ENCODE peak calls at places on chromosomes 13 and 19, in nine cellular contexts. Q, S, X, Y, Z, A, F, N and O are unnamed samples.

GRCh38 chr19:55080121-55080914 is 4.6 kb downstream of the EPS8L1 start:
- DNase-seq in Q (peak), X (no peak), Z (no peak), A (no peak), N (peak), F (peak), S (peak), Y (peak), O (peak)

GRCh38 chr13:38602261-38602660 is 84.6 kb upstream of the FREM2 start:
- DNase-seq in F (no peak), A (no peak), Z (no peak), Q (no peak), N (no peak), S (no peak), Y (peak), X (no peak), O (no peak)

GRCh38 chr19:52343548-52343947 is 7.5 kb downstream of the ZNF610 start:
- DNase-seq in Q (peak), A (no peak), Z (peak), X (peak), Y (peak), S (peak), F (peak), N (peak), O (peak)

GRCh38 chr13:111380431-111380830 is 60.0 kb downstream of the TEX29 start:
- DNase-seq in X (no peak), F (no peak), A (no peak), Q (no peak), Z (no peak), S (peak), N (no peak), Y (no peak), O (no peak)

GRCh38 chr19:47796785-47797184 is 7.6 kb downstream of the TPRX1 start:
- DNase-seq in F (no peak), A (no peak), Q (no peak), X (no peak), Y (no peak), S (no peak), Z (no peak), N (no peak), O (no peak)

GRCh38 chr13:21913010-21913409 is 242.1 kb downstream of the FGF9 start:
- DNase-seq in X (no peak), S (no peak), F (no peak), N (peak), A (no peak), Y (no peak), Z (no peak), Q (no peak), O (peak)

GRCh38 chr19:51101171-51101865 is 6.9 kb downstream of the CTU1 start:
- DNase-seq in Y (no peak), X (no peak), S (no peak), Q (no peak), Z (no peak), N (no peak), A (no peak), F (no peak), O (no peak)

GRCh38 chr13:112994781-112995355 is 25.9 kb downstream of the MCF2L start:
- DNase-seq in N (no peak), F (no peak), X (no peak), Y (no peak), Z (no peak), Q (no peak), A (no peak), S (no peak), O (no peak)

GRCh38 chr13:44311011-44311481 is 62.6 kb upstream of the SERP2 start:
- DNase-seq in N (peak), Y (peak), F (no peak), Q (no peak), Z (peak), X (no peak), A (no peak), S (peak), O (no peak)

GRCh38 chr13:93517658-93518057 is 291.1 kb downstream of the GPC6 start:
- DNase-seq in X (no peak), Q (no peak), N (no peak), Y (no peak), S (no peak), F (no peak), A (no peak), Z (no peak), O (no peak)

GRCh38 chr19:45887311-45887710 is 1.4 kb upstream of the IRF2BP1 start:
- DNase-seq in Z (no peak), N (no peak), X (no peak), S (no peak), F (no peak), A (no peak), Y (peak), Q (no peak), O (no peak)

GRCh38 chr19:10214784-10215183 is 16.3 kb downstream of the S1PR2 start:
- DNase-seq in F (no peak), Q (no peak), A (no peak), S (no peak), X (no peak), Z (no peak), N (peak), Y (peak), O (no peak)

GRCh38 chr19:5313307-5313706 is 27.3 kb downstream of the PTPRS start:
- DNase-seq in N (no peak), Q (no peak), S (peak), Z (no peak), F (no peak), Y (no peak), A (no peak), X (no peak), O (no peak)

GRCh38 chr19:50496189-50497029 is 14.6 kb downstream of the JOSD2 start:
- DNase-seq in Z (peak), X (no peak), N (no peak), Q (peak), Y (no peak), F (no peak), A (no peak), S (no peak), O (peak)

GRCh38 chr13:46476174-46476573 is 76.8 kb upstream of the LRCH1 start:
- DNase-seq in Q (no peak), F (no peak), N (no peak), X (no peak), A (no peak), Z (no peak), Y (no peak), S (no peak), O (no peak)

GRCh38 chr13:81487151-81487550 is 1146.2 kb upstream of the SPRY2 start:
- DNase-seq in S (no peak), F (peak), X (no peak), N (no peak), A (no peak), Q (peak), Y (peak), Z (no peak), O (peak)

GRCh38 chr13:107866666-107867623 is 348.4 kb downstream of the LIG4 start:
- DNase-seq in F (no peak), Z (no peak), X (peak), S (no peak), Y (peak), N (peak), Q (peak), A (no peak), O (peak)

GRCh38 chr19:18098891-18099622 is 1.5 kb downstream of the MAST3 start:
- DNase-seq in Q (no peak), Z (no peak), N (no peak), Y (no peak), X (no peak), S (peak), F (no peak), A (no peak), O (peak)

GRCh38 chr19:18099623-18099995 is 2.0 kb downstream of the MAST3 start:
- DNase-seq in F (no peak), S (no peak), A (no peak), Q (no peak), X (no peak), Z (no peak), Y (no peak), N (no peak), O (no peak)

GRCh38 chr19:18097993-18098890 is 664 bp downstream of the MAST3 start:
- DNase-seq in X (no peak), F (no peak), A (no peak), S (no peak), Z (no peak), Y (no peak), N (no peak), Q (no peak), O (no peak)

GRCh38 chr19:18096258-18096657 is 1.3 kb upstream of the MAST3 start:
- DNase-seq in Z (no peak), X (no peak), Q (no peak), S (no peak), N (no peak), F (no peak), A (no peak), Y (no peak), O (no peak)

GRCh38 chr19:18097217-18097992 is at the start of gene MAST3:
- DNase-seq in A (no peak), F (peak), X (peak), Z (peak), Q (peak), Y (peak), S (peak), N (peak), O (peak)
- TF ChIP-seq CTCF in A (no peak), F (no peak), X (no peak), Z (no peak), Q (no peak), Y (no peak), S (no peak), N (no peak), O (no peak)

GRCh38 chr19:21065336-21065735 is 16.7 kb upstream of the ZNF714 start:
- DNase-seq in X (no peak), Y (no peak), F (no peak), Z (no peak), S (no peak), A (no peak), Q (no peak), N (no peak), O (no peak)
- TF ChIP-seq CTCF in X (no peak), Y (no peak), F (no peak), Z (no peak), S (no peak), A (no peak), Q (no peak), N (no peak), O (no peak)

GRCh38 chr13:67438465-67438864 is 208.3 kb upstream of the PCDH9 start:
- DNase-seq in S (no peak), Z (no peak), F (no peak), N (no peak), X (no peak), Y (no peak), A (no peak), Q (no peak), O (no peak)
- TF ChIP-seq CTCF in S (no peak), Z (no peak), F (no peak), N (no peak), X (no peak), Y (no peak), A (no peak), Q (no peak), O (no peak)

GRCh38 chr13:20462533-20462915 is 63.1 kb downstream of the CRYL1 start:
- DNase-seq in Q (no peak), N (no peak), X (no peak), Z (no peak), A (no peak), F (no peak), S (no peak), Y (no peak), O (no peak)

GRCh38 chr13:20461481-20461859 is 64.2 kb downstream of the CRYL1 start:
- DNase-seq in F (no peak), S (no peak), Y (peak), N (peak), A (no peak), Q (no peak), X (no peak), Z (no peak), O (no peak)

GRCh38 chr13:20461860-20462532 is 63.7 kb downstream of the CRYL1 start:
- DNase-seq in Y (peak), X (no peak), A (no peak), F (no peak), S (no peak), N (no peak), Q (no peak), Z (no peak), O (no peak)

GRCh38 chr13:20460744-20461143 is 64.9 kb downstream of the CRYL1 start:
- DNase-seq in Y (no peak), S (no peak), Q (no peak), Z (no peak), A (no peak), F (no peak), N (no peak), X (no peak), O (no peak)

GRCh38 chr13:20462921-20463320 is 62.7 kb downstream of the CRYL1 start:
- DNase-seq in X (no peak), F (no peak), N (no peak), Z (no peak), Y (no peak), S (no peak), Q (no peak), A (no peak), O (no peak)
- TF ChIP-seq CTCF in X (no peak), F (no peak), N (no peak), Z (no peak), Y (no peak), S (no peak), Q (no peak), A (no peak), O (no peak)

GRCh38 chr13:36817996-36818395 is 1.0 kb upstream of the RFXAP start:
- DNase-seq in S (no peak), X (no peak), Y (no peak), Z (no peak), F (no peak), Q (no peak), N (no peak), A (no peak), O (no peak)
- TF ChIP-seq CTCF in S (no peak), X (no peak), Y (no peak), Z (no peak), F (no peak), Q (no peak), N (no peak), A (no peak), O (no peak)

GRCh38 chr19:21046489-21046888 is 26.0 kb downstream of the ZNF430 start:
- DNase-seq in F (no peak), S (no peak), X (no peak), Y (no peak), N (no peak), Z (no peak), A (no peak), Q (no peak), O (no peak)
- TF ChIP-seq CTCF in F (no peak), S (no peak), X (no peak), Y (no peak), N (no peak), Z (no peak), A (no peak), Q (no peak), O (no peak)

DNA sequence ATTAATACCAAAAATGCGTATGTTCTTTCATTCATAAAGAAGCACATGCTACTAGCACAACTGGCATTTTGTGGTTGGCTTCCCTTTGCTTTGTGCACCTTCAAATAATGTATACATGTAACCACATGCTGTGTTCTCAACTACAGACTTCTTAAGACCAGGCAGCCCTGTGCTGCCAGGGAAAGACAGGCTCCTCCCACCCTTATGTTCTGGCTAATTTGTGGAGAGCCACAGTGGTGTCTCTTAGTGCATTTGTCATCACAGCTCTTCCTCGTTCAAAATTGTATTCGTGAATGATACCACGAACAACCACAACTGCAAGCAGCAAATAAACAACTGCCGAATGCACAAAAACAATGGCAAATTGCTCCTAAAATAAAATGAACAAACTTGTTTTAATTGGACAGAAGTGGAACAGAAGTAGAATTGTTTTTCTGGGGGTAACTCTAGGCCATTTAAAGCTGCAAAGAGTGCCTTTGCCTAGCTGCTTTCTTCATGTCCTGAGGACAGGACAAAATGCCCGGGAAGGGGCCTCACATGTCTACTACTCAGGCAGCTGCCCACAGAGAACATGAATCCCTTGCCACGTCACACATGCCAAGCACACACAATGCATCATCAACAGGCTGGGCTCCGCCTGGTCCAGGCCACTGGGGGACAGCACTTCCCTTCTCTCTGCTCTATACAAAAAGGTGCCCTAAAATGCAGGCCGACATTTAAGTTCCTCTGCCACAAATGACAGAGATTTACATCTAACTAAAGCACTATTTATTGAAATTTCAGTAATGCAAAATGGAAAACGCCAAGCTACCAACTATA is 21.7 kb downstream of the IRS2 start:
- DNase-seq in S (no peak), A (no peak), F (no peak), Q (peak), X (no peak), N (peak), Z (no peak), Y (no peak), O (no peak)
- TF ChIP-seq CTCF in S (no peak), A (no peak), F (no peak), Q (peak), X (no peak), N (peak), Z (no peak), Y (no peak), O (no peak)